ENCODE peak calls at places on chromosomes 16 and 17, in eight cellular contexts. I, W, O, V, E, R, L and D are unnamed samples.

GRCh38 chr17:4053596-4053995 is 89.2 kb downstream of the ZZEF1 start:
- DNase-seq in I (no peak), W (no peak), O (no peak), V (no peak), E (no peak), R (no peak), L (no peak), D (no peak)

GRCh38 chr17:9676742-9677387 is 31.5 kb downstream of the USP43 start:
- DNase-seq in I (no peak), W (no peak), O (no peak), V (no peak), E (peak), R (no peak), L (no peak), D (no peak)

GRCh38 chr16:27566417-27566816 is 16.5 kb downstream of the KATNIP start:
- DNase-seq in I (no peak), W (no peak), O (no peak), V (no peak), E (no peak), R (no peak), L (no peak), D (no peak)

GRCh38 chr16:55701442-55702319 is 45.9 kb downstream of the SLC6A2 start:
- DNase-seq in I (peak), W (no peak), O (peak), V (peak), E (peak), R (peak), L (peak), D (peak)

GRCh38 chr16:54647731-54648221 is 282.9 kb upstream of the IRX5 start:
- DNase-seq in I (no peak), W (no peak), O (no peak), V (no peak), E (peak), R (no peak), L (no peak), D (no peak)

GRCh38 chr16:87047221-87048037 is 269.8 kb downstream of the C16orf95 start:
- DNase-seq in I (no peak), W (no peak), O (no peak), V (no peak), E (no peak), R (no peak), L (no peak), D (no peak)

GRCh38 chr16:84416407-84417321 is 48.3 kb downstream of the ATP2C2 start:
- DNase-seq in I (no peak), W (no peak), O (no peak), V (no peak), E (no peak), R (no peak), L (no peak), D (no peak)

GRCh38 chr16:88570691-88571092 is 489 bp downstream of the ZC3H18 start:
- DNase-seq in I (no peak), W (peak), O (no peak), V (peak), E (no peak), R (no peak), L (peak), D (peak)

GRCh38 chr17:80881321-80881720 is 110.3 kb upstream of the CHMP6 start:
- DNase-seq in I (no peak), W (no peak), O (no peak), V (no peak), E (no peak), R (no peak), L (no peak), D (no peak)

GRCh38 chr17:32755045-32755805 is 121.7 kb downstream of the MYO1D start:
- DNase-seq in I (peak), W (no peak), O (no peak), V (peak), E (no peak), R (no peak), L (no peak), D (no peak)

GRCh38 chr16:85139888-85140339 is 27.6 kb upstream of the CIBAR2 start:
- DNase-seq in I (no peak), W (no peak), O (no peak), V (no peak), E (no peak), R (no peak), L (no peak), D (no peak)

GRCh38 chr16:47826070-47826469 is 329.7 kb downstream of the ABCC12 start:
- DNase-seq in I (no peak), W (no peak), O (no peak), V (no peak), E (no peak), R (no peak), L (no peak), D (no peak)

GRCh38 chr17:61635913-61636432 is 45.0 kb upstream of the NACA2 start:
- DNase-seq in I (no peak), W (peak), O (no peak), V (no peak), E (peak), R (peak), L (peak), D (peak)

GRCh38 chr16:88013091-88013609 is 61.9 kb downstream of the BANP start:
- DNase-seq in I (no peak), W (no peak), O (no peak), V (no peak), E (no peak), R (no peak), L (no peak), D (no peak)

GRCh38 chr16:85436207-85436606 is 176.9 kb upstream of the GSE1 start:
- DNase-seq in I (no peak), W (no peak), O (no peak), V (no peak), E (no peak), R (no peak), L (no peak), D (no peak)

GRCh38 chr16:17964196-17964595 is 372.3 kb downstream of the NPIPA8 start:
- DNase-seq in I (no peak), W (no peak), O (no peak), V (no peak), E (no peak), R (no peak), L (no peak), D (no peak)

GRCh38 chr17:4970273-4970672 is 2.7 kb upstream of the SPAG7 start:
- DNase-seq in I (no peak), W (no peak), O (no peak), V (no peak), E (no peak), R (no peak), L (no peak), D (no peak)

GRCh38 chr17:16918443-16918842 is 53.5 kb downstream of the TNFRSF13B start:
- DNase-seq in I (no peak), W (no peak), O (no peak), V (no peak), E (no peak), R (no peak), L (no peak), D (no peak)

GRCh38 chr17:29760279-29760721 is 137.6 kb upstream of the CORO6 start:
- DNase-seq in I (peak), W (no peak), O (no peak), V (no peak), E (no peak), R (no peak), L (no peak), D (peak)

GRCh38 chr16:17921357-17921978 is 415.1 kb downstream of the NPIPA8 start:
- DNase-seq in I (no peak), W (peak), O (no peak), V (no peak), E (peak), R (peak), L (peak), D (peak)